ENCODE peak calls at places on chromosomes 2 and 18, in seven cellular contexts. I is endothelial cell of umbilical vein, U is heart left ventricle, R is K562, Q is ovary, Z is spleen, J is breast epithelium. V is an unnamed sample.

GRCh38 chr2:219344756-219345458 is 12.4 kb upstream of the RESP18 start:
- DNase-seq in I (peak; percentile 48), U (peak; percentile 72), R (no peak), Q (no peak), Z (no peak), J (peak; percentile 45), V (no peak)

GRCh38 chr2:66575625-66576371 is 140.9 kb downstream of the MEIS1 start:
- DNase-seq in I (peak; percentile 26), U (peak; percentile 56), R (peak; percentile 16), Q (peak; percentile 69), Z (peak; percentile 76), J (no peak), V (peak; percentile 81)

GRCh38 chr18:8601277-8602032 is 7.8 kb upstream of the RAB12 start:
- DNase-seq in I (no peak), U (no peak), R (no peak), Q (no peak), Z (no peak), J (no peak), V (no peak)

GRCh38 chr2:232352511-232353091 is 25.9 kb upstream of the ALPP start:
- DNase-seq in I (no peak), U (peak; percentile 51), R (no peak), Q (no peak), Z (no peak), J (no peak), V (no peak)

GRCh38 chr2:239602290-239603282 is 201.8 kb upstream of the HDAC4 start:
- DNase-seq in I (no peak), U (peak; percentile 37), R (no peak), Q (peak; percentile 7), Z (peak; percentile 70), J (no peak), V (peak; percentile 8)

GRCh38 chr2:109397883-109398282 is 215.9 kb downstream of the SEPTIN10 start:
- DNase-seq in I (no peak), U (no peak), R (no peak), Q (no peak), Z (no peak), J (no peak), V (no peak)

GRCh38 chr2:130755234-130756040 is at the start of gene AMER3:
- DNase-seq in I (no peak), U (no peak), R (no peak), Q (no peak), Z (peak; percentile 69), J (no peak), V (no peak)

GRCh38 chr2:20589975-20590703 is 60.8 kb downstream of the HS1BP3 start:
- DNase-seq in I (no peak), U (no peak), R (no peak), Q (no peak), Z (peak; percentile 59), J (no peak), V (peak; percentile 11)

GRCh38 chr18:34977787-34978532 is 63.3 kb upstream of the MAPRE2 start:
- DNase-seq in I (peak; percentile 34), U (peak; percentile 80), R (peak; percentile 75), Q (peak; percentile 29), Z (peak; percentile 91), J (peak; percentile 42), V (no peak)

GRCh38 chr2:110816404-110817365 is 84.3 kb downstream of the ACOXL start:
- DNase-seq in I (no peak), U (no peak), R (no peak), Q (no peak), Z (no peak), J (no peak), V (no peak)

GRCh38 chr2:173747037-173747436 is 218.1 kb downstream of the SP3 start:
- DNase-seq in I (no peak), U (no peak), R (no peak), Q (no peak), Z (no peak), J (no peak), V (no peak)

GRCh38 chr2:165870346-165870745 is 76.3 kb upstream of the GALNT3 start:
- DNase-seq in I (no peak), U (no peak), R (no peak), Q (no peak), Z (no peak), J (no peak), V (no peak)

GRCh38 chr2:218260742-218261423 is at the start of gene GPBAR1:
- DNase-seq in I (no peak), U (peak; percentile 79), R (no peak), Q (peak; percentile 32), Z (no peak), J (no peak), V (no peak)

GRCh38 chr2:72894466-72894865 is 7.3 kb downstream of the SPR start:
- DNase-seq in I (no peak), U (no peak), R (no peak), Q (no peak), Z (no peak), J (no peak), V (no peak)

GRCh38 chr18:59143441-59143840 is 3.8 kb downstream of the SEC11C start:
- DNase-seq in I (no peak), U (no peak), R (no peak), Q (no peak), Z (no peak), J (no peak), V (no peak)

DNA sequence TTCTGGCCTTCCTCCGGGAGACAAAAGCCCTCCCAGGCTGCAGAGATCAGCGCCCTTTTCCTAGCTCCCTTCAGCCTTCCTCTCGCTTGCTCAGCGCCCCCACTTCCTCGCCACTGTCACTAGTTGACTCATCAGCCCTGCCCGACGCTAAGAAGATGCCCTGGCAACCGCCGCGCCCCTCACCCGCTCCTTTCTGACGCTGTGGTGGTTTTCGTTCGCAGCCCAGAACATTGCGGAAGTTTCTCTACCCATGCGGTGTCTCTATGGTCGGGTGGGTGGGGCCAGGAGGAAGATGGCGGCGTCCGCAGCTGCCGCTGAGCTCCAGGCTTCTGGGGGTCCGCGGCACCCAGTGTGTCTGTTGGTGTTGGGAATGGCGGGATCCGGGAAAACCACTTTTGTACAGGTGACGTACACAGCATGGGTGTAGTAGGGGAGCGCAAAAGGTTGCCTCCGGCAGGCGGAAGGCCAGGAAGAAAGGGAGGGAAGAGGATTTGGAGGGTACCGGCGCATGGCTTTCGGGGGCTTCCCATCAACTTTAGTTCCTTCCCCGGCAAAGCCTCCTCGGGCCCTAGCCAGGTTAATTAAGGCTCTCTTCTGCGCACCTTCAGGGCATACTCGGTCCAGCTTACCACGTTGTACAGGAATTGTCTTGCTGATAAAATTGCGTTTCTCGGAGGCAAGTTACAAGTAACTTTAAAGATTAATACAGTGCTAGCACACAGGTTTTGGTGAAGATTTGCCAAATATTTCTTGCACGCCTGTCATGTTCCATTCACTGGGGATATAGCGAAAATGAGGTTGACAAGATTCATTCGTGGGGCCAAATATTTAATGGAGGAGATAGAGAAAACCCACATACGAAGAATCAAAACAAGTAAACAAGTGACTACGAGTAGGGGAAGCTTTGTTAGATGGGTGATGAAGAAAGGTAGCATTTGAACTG is at the start of the genes CCDC121 and GPN1:
- DNase-seq in I (peak; percentile 93), U (peak; percentile 92), R (peak; percentile 87), Q (peak; percentile 83), Z (peak; percentile 97), J (peak; percentile 78), V (peak; percentile 78)
- TF ChIP-seq POLR2A in I (peak; percentile 96), U (no peak), R (peak; percentile 96), Q (peak; percentile 49), Z (no peak), J (peak; percentile 54), V (peak; percentile 52)

GRCh38 chr2:51344886-51345285 is 313.0 kb upstream of the NRXN1 start:
- DNase-seq in I (no peak), U (no peak), R (no peak), Q (no peak), Z (no peak), J (no peak), V (no peak)
- H3K27ac ChIP-seq in I (no peak overlapping the region), U (no peak overlapping the region), R (no peak overlapping the region), Q (no peak overlapping the region), Z (no peak overlapping the region), J (no peak overlapping the region), V (no peak overlapping the region)

GRCh38 chr2:85728883-85729824 is 24.6 kb upstream of the ATOH8 start:
- DNase-seq in I (peak; percentile 76), U (peak; percentile 95), R (peak; percentile 85), Q (peak; percentile 94), Z (peak; percentile 95), J (peak; percentile 80), V (peak; percentile 93)
- TF ChIP-seq POLR2A in I (no peak), U (no peak), R (no peak), Q (peak; percentile 20), Z (no peak), J (no peak), V (no peak)

GRCh38 chr18:21242141-21243040 is at the start of gene GREB1L:
- DNase-seq in I (peak; percentile 26), U (peak; percentile 78), R (no peak), Q (peak; percentile 85), Z (no peak), J (no peak), V (no peak)

GRCh38 chr18:21243041-21243431 is 1.0 kb downstream of the GREB1L start:
- DNase-seq in I (no peak), U (no peak), R (no peak), Q (peak; percentile 40), Z (no peak), J (no peak), V (no peak)

GRCh38 chr18:21241224-21242131 is 554 bp upstream of the GREB1L start:
- DNase-seq in I (no peak), U (no peak), R (no peak), Q (peak; percentile 67), Z (no peak), J (no peak), V (no peak)
- H3K27ac ChIP-seq in I (no peak overlapping the region), U (peak overlapping the region; percentile 64), R (no peak overlapping the region), Q (peak overlapping the region; percentile 74), Z (no peak overlapping the region), J (no peak overlapping the region), V (no peak overlapping the region)

GRCh38 chr2:216636570-216637450 is 3.6 kb downstream of the IGFBP2 start:
- DNase-seq in I (peak; percentile 44), U (no peak), R (peak; percentile 34), Q (no peak), Z (no peak), J (no peak), V (peak; percentile 65)
- TF ChIP-seq POLR2A in I (no peak), U (no peak), R (no peak), Q (no peak), Z (no peak), J (no peak), V (no peak)

DNA sequence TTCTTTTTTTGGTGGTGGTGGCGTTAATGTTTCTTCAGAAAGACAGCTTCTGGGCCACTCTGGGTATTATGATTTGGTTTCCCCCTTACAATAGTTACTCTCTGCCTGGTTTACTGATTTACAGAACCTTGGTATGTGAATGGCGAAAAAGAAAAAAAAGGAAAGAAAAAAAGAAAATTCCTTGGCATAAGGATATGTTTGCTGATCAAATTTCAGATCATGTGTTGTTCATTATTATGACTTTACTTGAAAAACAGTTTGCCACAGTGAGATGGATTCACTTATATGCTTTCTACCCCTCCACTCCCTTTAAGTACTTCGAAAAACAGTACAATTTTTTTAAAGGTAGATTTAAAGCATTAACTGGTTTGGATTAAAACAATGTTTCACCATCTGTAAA is 21.0 kb downstream of the BCL11A start:
- DNase-seq in I (no peak), U (no peak), R (no peak), Q (no peak), Z (no peak), J (no peak), V (no peak)
- H3K27ac ChIP-seq in I (no peak overlapping the region), U (no peak overlapping the region), R (no peak overlapping the region), Q (no peak overlapping the region), Z (peak overlapping the region; percentile 52), J (no peak overlapping the region), V (no peak overlapping the region)